ENCODE peak calls at places on chromosome 17, in five cellular contexts. U is A549, R is prostate gland, M is sigmoid colon, H is tibial nerve. V is an unnamed sample.

GRCh38 chr17:63665527-63666214 is 34.3 kb downstream of the LIMD2 start:
- DNase-seq in R (no peak), U (no peak), M (no peak), H (no peak), V (no peak)

GRCh38 chr17:63837962-63838585 is 4.4 kb downstream of the SMARCD2 start:
- DNase-seq in H (no peak), U (no peak), M (no peak), R (no peak), V (no peak)

GRCh38 chr17:34764716-34765115 is 185.3 kb downstream of the TMEM132E start:
- DNase-seq in R (no peak), M (no peak), H (no peak), U (no peak), V (no peak)

GRCh38 chr17:13787636-13788035 is 185.9 kb upstream of the HS3ST3A1 start:
- DNase-seq in M (no peak), U (no peak), R (no peak), H (no peak), V (no peak)

GRCh38 chr17:55233840-55234239 is 30.9 kb upstream of the HLF start:
- DNase-seq in H (no peak), U (no peak), R (no peak), M (no peak), V (no peak)

GRCh38 chr17:57540596-57540995 is 204.5 kb downstream of the CCDC182 start:
- DNase-seq in R (no peak), U (no peak), M (no peak), H (no peak), V (no peak)

GRCh38 chr17:73798111-73798748 is 154.0 kb upstream of the SDK2 start:
- DNase-seq in U (peak), H (no peak), R (no peak), M (no peak), V (no peak)

GRCh38 chr17:42743595-42744282 is 1.1 kb downstream of the EZH1 start:
- DNase-seq in H (no peak), U (no peak), R (no peak), M (no peak), V (no peak)

GRCh38 chr17:80270104-80270503 is 9.5 kb downstream of the RNF213 start:
- DNase-seq in H (no peak), M (no peak), R (no peak), U (no peak), V (no peak)

GRCh38 chr17:80819422-80820164 is 172.0 kb upstream of the CHMP6 start:
- DNase-seq in M (peak), R (no peak), H (no peak), U (no peak), V (no peak)

GRCh38 chr17:64765191-64765889 is 103.2 kb upstream of the SMURF2 start:
- DNase-seq in R (no peak), U (peak), H (no peak), M (no peak), V (peak)

GRCh38 chr17:70523407-70523806 is 354.1 kb downstream of the KCNJ2 start:
- DNase-seq in U (no peak), H (no peak), M (no peak), R (no peak), V (no peak)

GRCh38 chr17:19720631-19721426 is 4.4 kb upstream of the SLC47A2 start:
- DNase-seq in U (no peak), M (no peak), H (no peak), R (no peak), V (no peak)

GRCh38 chr17:21375757-21376584 is at the start of gene KCNJ12:
- DNase-seq in H (no peak), U (peak), R (no peak), M (no peak), V (no peak)

GRCh38 chr17:2685696-2686095 is 25.9 kb downstream of the CLUH start:
- DNase-seq in H (no peak), R (no peak), M (peak), U (no peak), V (no peak)

GRCh38 chr17:77493901-77494663 is 353.3 kb downstream of the SEC14L1 start:
- DNase-seq in H (peak), M (peak), U (no peak), R (no peak), V (no peak)

GRCh38 chr17:44546711-44547606 is 10.3 kb upstream of the FZD2 start:
- DNase-seq in M (no peak), U (no peak), H (no peak), R (no peak), V (no peak)

GRCh38 chr17:74282587-74283370 is 8.7 kb downstream of the DNAI2 start:
- DNase-seq in H (no peak), M (no peak), U (peak), R (no peak), V (no peak)

GRCh38 chr17:62178579-62178978 is 113.5 kb upstream of the MED13 start:
- DNase-seq in U (peak), M (no peak), R (no peak), H (no peak), V (no peak)

GRCh38 chr17:292531-293382 is 59.9 kb downstream of the RPH3AL start:
- DNase-seq in U (no peak), R (no peak), M (peak), H (no peak), V (no peak)

GRCh38 chr17:74430706-74431567 is 951 bp upstream of the GPRC5C start:
- DNase-seq in U (peak), H (peak), R (peak), M (peak), V (no peak)

GRCh38 chr17:43832168-43832975 is 574 bp downstream of the MPP3 start:
- DNase-seq in R (peak), M (peak), U (peak), H (no peak), V (no peak)

GRCh38 chr17:64196626-64197025 is 66.4 kb downstream of the TEX2 start:
- DNase-seq in H (no peak), M (no peak), U (no peak), R (no peak), V (no peak)

GRCh38 chr17:62720126-62720850 is 87.8 kb downstream of the MARCHF10 start:
- DNase-seq in U (peak), R (no peak), M (peak), H (no peak), V (no peak)

GRCh38 chr17:43790311-43790940 is 10.2 kb downstream of the CFAP97D1 start:
- DNase-seq in U (no peak), R (peak), M (no peak), H (no peak), V (no peak)

GRCh38 chr17:21213491-21214014 is 408 bp downstream of the TMEM11 start:
- DNase-seq in R (no peak), U (no peak), M (peak), H (no peak), V (no peak)

GRCh38 chr17:336110-337021 is 16.2 kb downstream of the RPH3AL start:
- DNase-seq in U (no peak), H (peak), R (no peak), M (peak), V (no peak)

GRCh38 chr17:4598776-4599504 is 14.6 kb downstream of the SMTNL2 start:
- DNase-seq in H (no peak), U (no peak), R (no peak), M (peak), V (peak)

GRCh38 chr17:77793888-77794235 is 164.6 kb upstream of the TNRC6C start:
- DNase-seq in U (no peak), M (no peak), R (no peak), H (no peak), V (no peak)

GRCh38 chr17:19573075-19573474 is 39.4 kb downstream of the SLC47A1 start:
- DNase-seq in R (no peak), H (no peak), M (no peak), U (no peak), V (no peak)

GRCh38 chr17:81641825-81642489 is 5.0 kb downstream of the TSPAN10 start:
- DNase-seq in U (peak), M (no peak), R (no peak), H (no peak), V (no peak)

DNA sequence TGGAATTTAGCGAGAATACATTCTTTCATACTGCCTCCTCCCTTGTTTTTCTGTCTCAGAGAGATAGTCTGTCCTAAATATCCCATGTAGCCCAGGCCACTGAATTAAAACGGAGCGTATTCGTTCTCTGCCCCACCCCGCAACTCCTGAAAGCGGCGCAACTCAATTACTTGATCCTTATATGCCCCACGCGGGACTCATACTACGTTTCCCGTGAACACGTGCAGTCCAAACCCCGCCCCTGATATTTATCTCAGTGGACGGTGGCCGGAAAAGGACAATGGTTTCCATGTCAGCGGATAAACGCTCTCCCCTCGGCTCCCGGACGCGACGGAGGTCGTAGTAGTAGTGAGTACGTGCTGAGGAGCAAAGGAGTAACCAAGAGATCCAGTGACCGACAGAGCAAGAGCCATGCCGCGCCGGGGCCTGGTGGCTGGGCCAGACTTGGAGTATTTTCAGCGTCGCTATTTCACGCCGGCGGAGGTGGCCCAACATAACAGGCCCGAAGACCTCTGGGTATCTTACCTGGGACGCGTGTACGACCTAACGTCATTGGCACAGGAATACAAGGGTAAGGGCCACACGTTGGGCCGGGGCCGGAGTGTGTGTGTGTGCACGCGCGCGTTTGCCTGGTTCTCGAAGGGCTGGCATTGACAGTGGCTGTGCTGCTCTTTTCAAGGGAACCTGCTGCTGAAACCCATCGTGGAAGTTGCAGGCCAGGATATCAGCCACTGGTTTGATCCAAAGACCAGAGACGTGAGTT is at the start of gene CYB5D1:
- DNase-seq in H (peak), R (peak), M (peak), U (peak), V (peak)
- TF ChIP-seq POLR2A in H (peak), R (no peak), M (no peak), U (peak), V (no peak)

GRCh38 chr17:75723201-75723930 is 2.1 kb downstream of the ITGB4 start:
- DNase-seq in U (no peak), H (no peak), R (peak), M (no peak), V (no peak)
- TF ChIP-seq POLR2A in U (no peak), H (no peak), R (peak), M (peak), V (no peak)

GRCh38 chr17:50906443-50906842 is 40.3 kb upstream of the TOB1 start:
- DNase-seq in H (no peak), M (no peak), R (no peak), U (no peak), V (no peak)

GRCh38 chr17:50905460-50905803 is 39.3 kb upstream of the TOB1 start:
- DNase-seq in H (no peak), U (no peak), M (no peak), R (no peak), V (no peak)

GRCh38 chr17:50903604-50904521 is 37.7 kb upstream of the TOB1 start:
- DNase-seq in M (no peak), U (no peak), H (no peak), R (no peak), V (no peak)

GRCh38 chr17:50902768-50903353 is 36.7 kb upstream of the TOB1 start:
- DNase-seq in U (no peak), H (no peak), M (no peak), R (no peak), V (no peak)

GRCh38 chr17:50904522-50905459 is 38.6 kb upstream of the TOB1 start:
- DNase-seq in R (peak), H (peak), M (peak), U (no peak), V (no peak)
- TF ChIP-seq POLR2A in R (no peak), H (no peak), M (no peak), U (no peak), V (no peak)

DNA sequence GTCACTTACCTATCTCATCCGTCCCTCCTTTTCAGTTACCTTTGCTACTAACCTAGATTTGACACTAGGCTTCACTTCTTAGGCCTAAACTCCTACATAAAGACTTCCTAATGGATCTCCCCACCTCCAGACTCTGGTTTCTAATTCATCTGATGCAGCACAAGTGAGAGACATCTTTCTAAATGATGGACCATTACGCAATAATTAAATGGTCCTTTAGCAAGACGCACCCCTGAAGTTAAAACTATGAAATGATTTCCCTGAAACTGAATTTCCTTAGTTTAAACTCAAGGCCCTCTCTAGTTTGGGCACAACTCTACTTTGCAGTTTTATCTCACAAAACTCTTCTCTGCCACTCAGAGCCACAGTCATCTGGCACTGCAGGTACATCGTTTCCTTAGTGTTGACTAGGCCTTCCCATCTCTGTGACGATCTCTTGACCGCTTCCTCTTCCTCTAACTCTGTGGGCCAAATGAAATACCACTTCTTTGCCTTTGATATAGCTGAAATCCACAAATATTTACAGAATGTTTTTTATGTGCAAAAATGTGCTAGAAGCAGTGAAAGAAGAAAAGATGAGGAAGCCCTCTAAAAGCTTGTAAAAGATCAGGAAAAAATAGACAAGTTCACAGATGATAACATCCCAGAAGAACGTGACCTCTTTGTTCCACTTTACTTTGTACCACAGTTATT is 3.3 kb downstream of the SYNRG start:
- DNase-seq in U (no peak), M (no peak), H (no peak), R (no peak), V (no peak)
- TF ChIP-seq POLR2A in U (no peak), M (no peak), H (no peak), R (no peak), V (no peak)

GRCh38 chr17:17564323-17564722 is 27.2 kb downstream of the PEMT start:
- DNase-seq in M (no peak), R (no peak), H (no peak), U (no peak), V (no peak)
- TF ChIP-seq POLR2A in M (no peak), R (no peak), H (no peak), U (no peak), V (no peak)